ENCODE peak calls at places on chromosomes 5 and 9, in five cellular contexts. F is psoas muscle, N is PC-3, U is AG04450, X is brain microvascular endothelial cell. E is an unnamed sample.

GRCh38 chr9:34437006-34437925 is 21.1 kb downstream of the FAM219A start:
- DNase-seq in F (no peak), N (peak; percentile 79), U (no peak), X (peak; percentile 62), E (peak; percentile 85)

GRCh38 chr5:80711938-80712337 is 57.2 kb upstream of the DHFR start:
- DNase-seq in F (no peak), N (peak; percentile 37), U (no peak), X (peak; percentile 11), E (peak; percentile 28)

GRCh38 chr9:89597711-89598707 is 6.8 kb upstream of the GADD45G start:
- DNase-seq in F (no peak), N (peak; percentile 71), U (peak; percentile 15), X (peak; percentile 59), E (peak; percentile 54)

GRCh38 chr5:178997191-178997590 is 2.1 kb upstream of the GRM6 start:
- DNase-seq in F (no peak), N (no peak), U (no peak), X (no peak), E (no peak)

GRCh38 chr9:4147476-4148214 is 152.2 kb downstream of the GLIS3 start:
- DNase-seq in F (no peak), N (no peak), U (no peak), X (no peak), E (peak; percentile 38)

GRCh38 chr5:74382864-74383618 is 257.5 kb downstream of the ENC1 start:
- DNase-seq in F (peak; percentile 63), N (peak; percentile 48), U (no peak), X (peak; percentile 72), E (peak; percentile 71)

GRCh38 chr5:16936150-16937022 is at the start of gene MYO10:
- DNase-seq in F (peak; percentile 79), N (peak; percentile 89), U (peak; percentile 44), X (peak; percentile 68), E (peak; percentile 79)

GRCh38 chr5:52799358-52799982 is 11.8 kb downstream of the ITGA1 start:
- DNase-seq in F (peak; percentile 51), N (peak; percentile 20), U (peak; percentile 67), X (peak; percentile 94), E (peak; percentile 77)

GRCh38 chr9:6845128-6845826 is 87.5 kb downstream of the KDM4C start:
- DNase-seq in F (no peak), N (no peak), U (no peak), X (no peak), E (no peak)

GRCh38 chr5:156543348-156543747 is 216.4 kb downstream of the SGCD start:
- DNase-seq in F (no peak), N (no peak), U (no peak), X (no peak), E (no peak)

GRCh38 chr5:139190125-139190524 is 8.0 kb downstream of the SIL1 start:
- DNase-seq in F (no peak), N (no peak), U (peak; percentile 81), X (peak; percentile 84), E (peak; percentile 80)

GRCh38 chr5:172943283-172943841 is 15.9 kb upstream of the RPL26L1 start:
- DNase-seq in F (no peak), N (no peak), U (no peak), X (peak; percentile 87), E (peak; percentile 86)

GRCh38 chr5:73030531-73030930 is 74.7 kb downstream of the FCHO2 start:
- DNase-seq in F (no peak), N (peak; percentile 49), U (no peak), X (no peak), E (no peak)

GRCh38 chr5:82911902-82912301 is 165.3 kb downstream of the TMEM167A start:
- DNase-seq in F (no peak), N (no peak), U (no peak), X (no peak), E (no peak)

GRCh38 chr5:172561151-172561550 is 79.9 kb upstream of the NEURL1B start:
- DNase-seq in F (no peak), N (peak; percentile 16), U (no peak), X (no peak), E (peak; percentile 6)

GRCh38 chr9:104748359-104749031 is 1.0 kb downstream of the NIPSNAP3A start:
- DNase-seq in F (no peak), N (peak; percentile 19), U (no peak), X (no peak), E (peak; percentile 51)

GRCh38 chr5:109387408-109387974 is 22.3 kb downstream of the PJA2 start:
- DNase-seq in F (no peak), N (no peak), U (no peak), X (no peak), E (no peak)

GRCh38 chr9:93138171-93138764 is 4.2 kb upstream of the NINJ1 start:
- DNase-seq in F (peak; percentile 16), N (no peak), U (no peak), X (no peak), E (no peak)

GRCh38 chr9:88680505-88681160 is 145.7 kb downstream of the NXNL2 start:
- DNase-seq in F (no peak), N (no peak), U (no peak), X (no peak), E (no peak)

GRCh38 chr9:92763721-92764380 is 782 bp downstream of the BICD2 start:
- DNase-seq in F (peak; percentile 39), N (no peak), U (no peak), X (no peak), E (no peak)

GRCh38 chr9:130327070-130327780 is 61.7 kb downstream of the HMCN2 start:
- DNase-seq in F (no peak), N (no peak), U (no peak), X (no peak), E (no peak)

GRCh38 chr9:79193506-79194223 is 378.1 kb upstream of the TLE4 start:
- DNase-seq in F (no peak), N (no peak), U (no peak), X (no peak), E (no peak)

GRCh38 chr9:122370869-122371467 is at the start of gene PTGS1:
- DNase-seq in F (peak; percentile 50), N (no peak), U (no peak), X (no peak), E (no peak)

GRCh38 chr9:93824386-93825294 is 130.5 kb downstream of the BARX1 start:
- DNase-seq in F (no peak), N (no peak), U (no peak), X (no peak), E (no peak)

GRCh38 chr9:6007770-6008168 is 7.7 kb downstream of the RANBP6 start:
- DNase-seq in F (peak; percentile 83), N (peak; percentile 49), U (no peak), X (peak; percentile 19), E (peak; percentile 65)

DNA sequence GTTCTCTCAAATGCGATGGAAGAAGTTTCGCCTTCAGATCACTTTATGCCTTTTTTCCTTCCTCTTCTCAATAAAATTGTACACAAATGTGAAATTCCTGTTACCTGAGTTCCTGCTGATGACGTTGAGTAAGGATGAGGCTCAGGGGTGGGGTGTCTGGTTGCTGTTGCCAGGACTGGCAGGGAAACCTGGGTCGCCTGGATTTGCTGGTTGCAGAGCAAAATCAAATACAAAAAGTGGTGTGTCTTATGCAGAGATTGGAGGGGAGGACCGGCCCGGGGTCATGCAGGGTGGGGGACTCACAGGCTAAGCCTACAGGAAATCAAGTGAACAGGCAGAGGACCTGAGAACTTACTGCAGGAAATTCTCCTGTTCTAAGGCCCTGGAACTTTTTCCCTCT is 39.2 kb downstream of the ANXA2R start:
- DNase-seq in F (no peak), N (no peak), U (no peak), X (no peak), E (no peak)
- H3K4me3 ChIP-seq in F (peak overlapping the region; percentile 40), N (no peak overlapping the region), U (no peak overlapping the region), X (no peak overlapping the region), E (peak overlapping the region; percentile 42)

GRCh38 chr5:58341485-58341884 is 118.4 kb downstream of the PLK2 start:
- DNase-seq in F (no peak), N (no peak), U (no peak), X (no peak), E (no peak)

GRCh38 chr5:58330781-58331180 is 129.1 kb downstream of the PLK2 start:
- DNase-seq in F (no peak), N (peak; percentile 73), U (no peak), X (no peak), E (no peak)

GRCh38 chr5:58334035-58334434 is 125.9 kb downstream of the PLK2 start:
- DNase-seq in F (no peak), N (peak; percentile 54), U (no peak), X (no peak), E (no peak)

GRCh38 chr5:58335518-58335917 is 124.4 kb downstream of the PLK2 start:
- DNase-seq in F (no peak), N (peak; percentile 46), U (no peak), X (no peak), E (no peak)
- TF ChIP-seq CTCF in F (no peak), N (peak; percentile 46), U (peak; percentile 24), X (peak; percentile 48), E (no peak)

DNA sequence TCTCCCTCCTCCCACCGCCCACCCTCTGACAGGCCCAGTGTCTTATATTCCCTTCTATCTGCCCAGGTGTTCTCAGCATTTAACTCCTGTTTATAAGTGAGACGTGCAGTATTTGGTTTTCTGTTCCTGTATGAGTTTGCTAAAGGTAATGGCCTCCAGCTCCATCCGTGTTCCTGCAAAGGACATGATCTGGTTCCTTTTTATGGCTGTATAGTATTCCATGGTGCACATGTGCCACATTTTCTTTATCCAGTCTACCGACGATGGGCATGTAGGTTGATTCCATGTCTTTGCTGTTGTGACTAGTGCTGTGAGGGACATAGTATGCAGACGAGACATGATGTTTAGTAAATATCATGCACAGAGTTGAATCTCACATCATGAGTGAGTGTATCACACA is 7.0 kb upstream of the SLC6A19 start:
- DNase-seq in F (no peak), N (no peak), U (no peak), X (no peak), E (no peak)
- H3K4me3 ChIP-seq in F (no peak overlapping the region), N (no peak overlapping the region), U (no peak overlapping the region), X (no peak overlapping the region), E (no peak overlapping the region)

GRCh38 chr9:35993976-35994720 is 36.2 kb upstream of the OR2S2 start:
- DNase-seq in F (no peak), N (no peak), U (peak; percentile 7), X (no peak), E (no peak)

GRCh38 chr9:35994959-35995358 is 37.0 kb upstream of the OR2S2 start:
- DNase-seq in F (no peak), N (no peak), U (no peak), X (no peak), E (no peak)

DNA sequence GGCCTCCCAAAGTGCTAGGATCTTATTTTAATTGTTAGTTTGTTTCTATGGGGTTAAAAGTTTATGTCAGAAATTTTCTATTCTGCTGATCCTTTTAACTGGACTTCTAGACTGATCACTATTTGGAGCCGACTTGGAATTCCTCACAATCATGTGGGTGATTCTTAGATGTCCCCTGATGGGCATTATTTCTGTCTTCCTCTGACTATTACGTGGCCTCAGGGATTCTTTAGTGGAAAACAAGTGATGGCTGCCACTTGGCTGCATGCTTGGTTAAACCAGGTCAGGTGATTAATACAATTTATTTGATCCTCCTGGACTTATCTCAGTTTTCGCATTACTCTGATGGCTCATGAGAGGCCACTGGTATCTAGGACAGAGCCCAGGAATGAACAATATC is 32.2 kb upstream of the OR2S2 start:
- DNase-seq in F (no peak), N (no peak), U (no peak), X (no peak), E (no peak)
- TF ChIP-seq CTCF in F (no peak), N (no peak), U (no peak), X (no peak), E (no peak)